ENCODE peak calls at places on chromosomes 1 and 21, in four cellular contexts. One of them, this sample, is unnamed.

GRCh38 chr1:1439550-1440261 is 4.2 kb downstream of the VWA1 start:
- DNase-seq in A549: no peak
- DNase-seq in adrenal gland: no peak
- DNase-seq in uterus: no peak
- DNase-seq in this sample: no peak

GRCh38 chr1:53532912-53533311 is 73.7 kb downstream of the DMRTB1 start:
- DNase-seq in A549: no peak
- DNase-seq in adrenal gland: no peak
- DNase-seq in uterus: no peak
- DNase-seq in this sample: no peak

GRCh38 chr1:53308512-53308911 is 19.4 kb downstream of the LRP8 start:
- DNase-seq in A549: no peak
- DNase-seq in adrenal gland: no peak
- DNase-seq in uterus: no peak
- DNase-seq in this sample: no peak

GRCh38 chr1:66294692-66295384 is 239.1 kb upstream of the SGIP1 start:
- DNase-seq in A549: peak; percentile 40
- DNase-seq in adrenal gland: no peak
- DNase-seq in uterus: peak; percentile 37
- DNase-seq in this sample: no peak

GRCh38 chr1:42824481-42825057 is 7.4 kb upstream of the SVBP start:
- DNase-seq in A549: no peak
- DNase-seq in adrenal gland: no peak
- DNase-seq in uterus: no peak
- DNase-seq in this sample: no peak

GRCh38 chr1:199336745-199337640 is 690.5 kb upstream of the NR5A2 start:
- DNase-seq in A549: no peak
- DNase-seq in adrenal gland: no peak
- DNase-seq in uterus: no peak
- DNase-seq in this sample: no peak

GRCh38 chr1:21586926-21587601 is 77.8 kb downstream of the ALPL start:
- DNase-seq in A549: peak; percentile 91
- DNase-seq in adrenal gland: peak; percentile 87
- DNase-seq in uterus: peak; percentile 21
- DNase-seq in this sample: peak; percentile 97

GRCh38 chr1:192167941-192168685 is 9.9 kb downstream of the RGS18 start:
- DNase-seq in A549: no peak
- DNase-seq in adrenal gland: no peak
- DNase-seq in uterus: no peak
- DNase-seq in this sample: no peak

GRCh38 chr1:24935615-24936484 is 5.8 kb upstream of the RUNX3 start:
- DNase-seq in A549: no peak
- DNase-seq in adrenal gland: no peak
- DNase-seq in uterus: no peak
- DNase-seq in this sample: no peak

GRCh38 chr21:15520811-15521643 is 208.8 kb upstream of the USP25 start:
- DNase-seq in A549: no peak
- DNase-seq in adrenal gland: no peak
- DNase-seq in uterus: no peak
- DNase-seq in this sample: no peak

GRCh38 chr1:91731815-91732214 is 154.1 kb downstream of the TGFBR3 start:
- DNase-seq in A549: no peak
- DNase-seq in adrenal gland: no peak
- DNase-seq in uterus: no peak
- DNase-seq in this sample: peak; percentile 27

GRCh38 chr1:117555806-117556205 is 50.0 kb upstream of the TENT5C start:
- DNase-seq in A549: no peak
- DNase-seq in adrenal gland: no peak
- DNase-seq in uterus: no peak
- DNase-seq in this sample: no peak

GRCh38 chr1:3907031-3907534 is 7.0 kb upstream of the C1orf174 start:
- DNase-seq in A549: no peak
- DNase-seq in adrenal gland: no peak
- DNase-seq in uterus: no peak
- DNase-seq in this sample: no peak

GRCh38 chr1:245168921-245169320 is 14.1 kb downstream of the KIF26B start:
- DNase-seq in A549: no peak
- DNase-seq in adrenal gland: no peak
- DNase-seq in uterus: no peak
- DNase-seq in this sample: no peak

GRCh38 chr1:228646717-228647522 is 88.4 kb upstream of the RHOU start:
- DNase-seq in A549: peak; percentile 31
- DNase-seq in adrenal gland: peak; percentile 45
- DNase-seq in uterus: peak; percentile 33
- DNase-seq in this sample: no peak

GRCh38 chr1:182392045-182393028 is 747 bp upstream of the GLUL start:
- DNase-seq in A549: no peak
- DNase-seq in adrenal gland: no peak
- DNase-seq in uterus: no peak
- DNase-seq in this sample: no peak

GRCh38 chr1:45785583-45785982 is 17.8 kb upstream of the MAST2 start:
- DNase-seq in A549: no peak
- DNase-seq in adrenal gland: no peak
- DNase-seq in uterus: no peak
- DNase-seq in this sample: no peak

GRCh38 chr1:51058863-51059262 is 43.2 kb upstream of the C1orf185 start:
- DNase-seq in A549: no peak
- DNase-seq in adrenal gland: no peak
- DNase-seq in uterus: no peak
- DNase-seq in this sample: no peak

GRCh38 chr1:77509898-77510297 is 172.6 kb downstream of the ZZZ3 start:
- DNase-seq in A549: no peak
- DNase-seq in adrenal gland: no peak
- DNase-seq in uterus: no peak
- DNase-seq in this sample: no peak

GRCh38 chr21:45410151-45410864 is 5.3 kb downstream of the COL18A1 start:
- DNase-seq in A549: no peak
- DNase-seq in adrenal gland: peak; percentile 18
- DNase-seq in uterus: no peak
- DNase-seq in this sample: no peak

GRCh38 chr1:8018492-8019228 is 7.4 kb downstream of the ERRFI1 start:
- DNase-seq in A549: no peak
- DNase-seq in adrenal gland: no peak
- DNase-seq in uterus: no peak
- DNase-seq in this sample: no peak

GRCh38 chr1:83641206-83641658 is 357.7 kb downstream of the TTLL7 start:
- DNase-seq in A549: no peak
- DNase-seq in adrenal gland: no peak
- DNase-seq in uterus: no peak
- DNase-seq in this sample: no peak

GRCh38 chr1:175188936-175189335 is 3.6 kb downstream of the KIAA0040 start:
- DNase-seq in A549: no peak
- DNase-seq in adrenal gland: no peak
- DNase-seq in uterus: no peak
- DNase-seq in this sample: no peak

DNA sequence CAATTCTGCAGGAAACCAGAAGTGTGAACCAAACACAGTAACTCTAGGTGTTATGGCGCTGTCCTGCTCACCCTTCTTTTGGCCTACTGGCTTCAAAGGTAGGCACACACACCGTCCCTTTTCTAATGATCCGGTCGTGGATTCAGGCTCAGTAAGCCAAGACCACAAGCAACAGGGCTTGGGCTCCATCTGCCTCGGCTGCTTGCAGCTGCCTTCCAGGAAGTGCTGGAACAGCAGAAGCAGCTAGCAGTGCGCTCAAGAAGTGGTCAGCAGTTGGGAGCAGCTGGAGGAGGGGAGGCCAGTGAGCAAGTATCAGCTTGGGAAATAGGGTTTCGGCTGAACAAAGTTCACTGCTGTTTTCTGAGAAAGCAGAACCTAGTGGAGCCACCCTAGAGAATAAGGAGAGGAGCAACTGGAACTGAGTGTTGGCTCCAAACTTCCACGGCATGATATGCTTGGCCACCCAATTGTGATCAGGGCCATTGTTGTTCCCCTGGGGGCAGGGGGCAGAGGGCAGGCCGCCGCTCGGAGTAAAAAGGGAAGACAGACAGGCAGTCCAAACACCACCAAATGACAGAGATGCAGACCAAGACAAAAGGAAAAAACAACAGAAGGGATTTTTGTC is 173.4 kb downstream of the TOMM20 start:
- DNase-seq in A549: no peak
- DNase-seq in adrenal gland: no peak
- DNase-seq in uterus: peak; percentile 62
- DNase-seq in this sample: no peak
- TF ChIP-seq POLR2A in A549: no peak
- TF ChIP-seq POLR2A in adrenal gland: peak; percentile 17
- TF ChIP-seq POLR2A in uterus: no peak
- TF ChIP-seq POLR2A in this sample: no peak

GRCh38 chr1:151198254-151199127 is at the start of gene PIP5K1A:
- DNase-seq in A549: peak; percentile 99
- DNase-seq in adrenal gland: peak; percentile 99
- DNase-seq in uterus: peak; percentile 97
- DNase-seq in this sample: peak; percentile 97
- TF ChIP-seq POLR2A in A549: peak; percentile 72
- TF ChIP-seq POLR2A in adrenal gland: peak; percentile 95
- TF ChIP-seq POLR2A in uterus: peak; percentile 74
- TF ChIP-seq POLR2A in this sample: peak; percentile 89

DNA sequence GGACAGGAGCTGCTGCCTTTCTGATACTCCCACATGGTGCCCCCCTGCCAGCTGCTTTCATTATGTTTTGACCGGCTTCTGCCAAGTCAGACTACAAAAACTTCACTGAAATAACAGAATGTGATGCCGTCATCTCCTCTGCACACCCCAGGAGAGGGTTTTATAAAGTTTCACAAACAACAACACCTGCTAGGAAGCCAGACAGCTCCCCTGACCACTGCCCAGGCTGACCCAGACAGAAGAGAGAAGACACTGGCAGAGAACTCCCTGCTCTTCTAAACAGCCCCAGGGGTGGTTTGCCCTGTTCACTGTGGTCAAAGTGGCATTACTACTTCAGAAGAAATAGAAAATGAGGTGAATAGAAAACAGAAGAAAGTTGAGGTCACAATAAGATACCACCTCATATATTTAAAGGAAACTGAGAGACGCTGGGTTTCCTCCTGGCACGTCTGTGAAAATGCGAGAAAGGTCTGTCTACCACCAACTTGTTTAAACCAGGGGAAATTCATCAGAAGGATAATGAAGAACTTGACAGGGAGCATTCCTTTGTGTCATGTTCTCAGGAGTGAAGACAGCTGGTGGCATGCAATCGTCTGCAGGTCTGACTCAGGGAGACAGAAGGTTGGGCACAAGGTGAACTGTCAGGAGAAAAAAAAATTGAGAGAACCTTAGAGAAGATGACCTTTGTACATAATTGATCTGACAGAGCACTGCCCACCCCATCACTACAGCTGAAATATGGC is 119.0 kb upstream of the NFIA start:
- DNase-seq in A549: no peak
- DNase-seq in adrenal gland: no peak
- DNase-seq in uterus: no peak
- DNase-seq in this sample: no peak
- TF ChIP-seq POLR2A in A549: no peak
- TF ChIP-seq POLR2A in adrenal gland: no peak
- TF ChIP-seq POLR2A in uterus: no peak
- TF ChIP-seq POLR2A in this sample: no peak

DNA sequence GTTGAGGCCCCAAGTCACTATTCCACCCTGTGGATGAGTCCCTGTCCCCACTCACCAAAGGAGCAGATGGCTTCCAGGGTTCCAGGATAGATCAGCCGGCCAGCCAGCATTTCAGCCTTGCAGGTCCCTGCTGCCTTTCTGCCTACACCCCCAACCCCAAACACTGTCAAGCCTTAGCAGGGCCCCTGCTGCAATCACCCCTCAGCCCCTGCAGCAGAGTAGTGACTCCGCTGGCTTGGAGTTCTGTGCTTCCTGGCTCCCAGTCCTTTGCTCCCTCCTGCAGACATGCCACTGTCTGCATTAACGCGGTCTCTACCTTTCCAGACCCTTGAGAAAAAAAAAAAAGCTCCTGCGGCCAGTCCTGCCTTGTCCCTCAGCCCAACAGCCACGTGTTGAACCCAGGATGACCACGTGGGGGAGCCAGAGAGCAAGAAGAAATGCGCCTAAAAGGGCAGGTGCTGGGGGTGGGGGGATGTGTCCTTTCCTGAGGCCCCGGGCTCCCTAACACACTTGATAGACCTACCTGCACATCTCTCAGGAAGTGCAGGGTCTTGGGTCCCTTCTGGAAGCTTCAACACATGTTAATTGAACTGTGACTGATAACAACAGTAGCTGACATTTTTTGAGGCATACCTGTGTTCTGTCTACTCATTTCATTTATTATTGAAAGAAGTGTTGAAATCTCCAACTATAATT is 37.4 kb downstream of the RASSF5 start:
- DNase-seq in A549: peak; percentile 79
- DNase-seq in adrenal gland: peak; percentile 81
- DNase-seq in uterus: peak; percentile 71
- DNase-seq in this sample: peak; percentile 59
- TF ChIP-seq POLR2A in A549: no peak
- TF ChIP-seq POLR2A in adrenal gland: no peak
- TF ChIP-seq POLR2A in uterus: no peak
- TF ChIP-seq POLR2A in this sample: no peak

GRCh38 chr1:212558665-212559480 is 49.7 kb upstream of the ATF3 start:
- DNase-seq in A549: peak; percentile 82
- DNase-seq in adrenal gland: peak; percentile 94
- DNase-seq in uterus: peak; percentile 93
- DNase-seq in this sample: peak; percentile 70
- TF ChIP-seq POLR2A in A549: no peak
- TF ChIP-seq POLR2A in adrenal gland: peak; percentile 32
- TF ChIP-seq POLR2A in uterus: peak; percentile 88
- TF ChIP-seq POLR2A in this sample: peak; percentile 31

GRCh38 chr1:12146343-12147112 is 20.3 kb upstream of the TNFRSF1B start:
- DNase-seq in A549: no peak
- DNase-seq in adrenal gland: no peak
- DNase-seq in uterus: no peak
- DNase-seq in this sample: no peak

GRCh38 chr1:12144236-12144635 is 22.6 kb upstream of the TNFRSF1B start:
- DNase-seq in A549: no peak
- DNase-seq in adrenal gland: no peak
- DNase-seq in uterus: no peak
- DNase-seq in this sample: no peak

GRCh38 chr1:12147116-12147753 is 19.6 kb upstream of the TNFRSF1B start:
- DNase-seq in A549: no peak
- DNase-seq in adrenal gland: no peak
- DNase-seq in uterus: no peak
- DNase-seq in this sample: no peak

GRCh38 chr1:12144969-12145368 is 21.8 kb upstream of the TNFRSF1B start:
- DNase-seq in A549: no peak
- DNase-seq in adrenal gland: no peak
- DNase-seq in uterus: no peak
- DNase-seq in this sample: no peak

DNA sequence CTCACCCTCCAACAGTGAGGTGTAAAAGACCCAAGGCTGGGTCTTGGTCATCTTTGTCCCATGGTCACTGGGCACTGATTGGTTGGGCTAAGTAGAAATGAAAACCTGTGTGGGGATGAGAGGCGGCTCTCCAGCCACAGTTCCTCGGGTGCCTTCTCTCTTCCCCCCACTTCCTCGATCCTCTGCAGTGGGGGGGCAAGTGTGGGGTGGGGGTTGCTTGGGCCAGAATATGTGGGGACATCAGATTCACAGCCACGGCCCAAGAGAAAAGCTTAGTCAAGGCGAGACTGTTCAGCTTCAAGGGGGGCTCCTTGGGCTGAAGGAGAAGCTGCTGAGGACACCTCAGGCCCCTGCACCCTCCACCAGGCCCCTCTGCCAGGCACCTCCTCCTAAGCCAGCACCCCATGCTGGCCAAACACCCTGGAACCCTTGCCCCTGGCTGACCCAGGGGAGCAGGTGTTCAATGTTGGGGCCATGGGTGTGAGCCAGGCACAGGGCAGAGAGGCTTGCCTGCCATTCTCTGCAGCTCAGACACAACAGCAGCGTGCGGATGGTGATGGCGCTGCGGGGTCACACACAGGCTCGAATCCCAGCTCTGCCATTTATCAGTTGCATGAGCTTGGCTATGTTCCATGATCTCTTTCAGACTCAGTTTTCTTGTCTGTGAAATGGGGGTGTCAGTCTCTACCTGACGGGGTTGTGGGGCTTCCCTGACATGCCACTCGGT is 21.0 kb upstream of the TNFRSF1B start:
- DNase-seq in A549: no peak
- DNase-seq in adrenal gland: no peak
- DNase-seq in uterus: no peak
- DNase-seq in this sample: no peak
- TF ChIP-seq POLR2A in A549: no peak
- TF ChIP-seq POLR2A in adrenal gland: no peak
- TF ChIP-seq POLR2A in uterus: no peak
- TF ChIP-seq POLR2A in this sample: no peak

This sample was measured in H54.